ENCODE peak calls at places on chromosomes 7 and 10, in seven cellular contexts. B, S, Y, K, L, X and C are unnamed samples.

GRCh38 chr7:16889851-16890443 is 8.2 kb upstream of the AGR3 start:
- DNase-seq in B (no peak), S (no peak), Y (no peak), K (no peak), L (no peak), X (no peak), C (no peak)

GRCh38 chr10:49610735-49611165 is 640 bp downstream of the SLC18A3 start:
- DNase-seq in B (no peak), S (no peak), Y (no peak), K (no peak), L (no peak), X (no peak), C (no peak)

GRCh38 chr7:106840342-106840741 is 24.7 kb upstream of the PIK3CG start:
- DNase-seq in B (no peak), S (no peak), Y (no peak), K (peak), L (no peak), X (no peak), C (no peak)

GRCh38 chr7:121595949-121596692 is 200.0 kb upstream of the FAM3C start:
- DNase-seq in B (no peak), S (no peak), Y (no peak), K (no peak), L (no peak), X (no peak), C (no peak)

GRCh38 chr7:117350027-117350426 is 27.2 kb upstream of the WNT2 start:
- DNase-seq in B (no peak), S (no peak), Y (no peak), K (no peak), L (no peak), X (no peak), C (no peak)

GRCh38 chr7:157764946-157765537 is 428.2 kb downstream of the DNAJB6 start:
- DNase-seq in B (no peak), S (no peak), Y (no peak), K (no peak), L (no peak), X (no peak), C (no peak)

GRCh38 chr7:101120315-101120714 is 6.6 kb upstream of the SERPINE1 start:
- DNase-seq in B (no peak), S (no peak), Y (no peak), K (no peak), L (no peak), X (no peak), C (no peak)

GRCh38 chr10:67779455-67780205 is 58.4 kb downstream of the DNAJC12 start:
- DNase-seq in B (peak), S (no peak), Y (no peak), K (peak), L (peak), X (peak), C (peak)

GRCh38 chr7:85516675-85517074 is 329.8 kb upstream of the SEMA3D start:
- DNase-seq in B (no peak), S (no peak), Y (no peak), K (no peak), L (no peak), X (no peak), C (no peak)

GRCh38 chr10:125226823-125227222 is 66.5 kb upstream of the CTBP2 start:
- DNase-seq in B (no peak), S (no peak), Y (no peak), K (no peak), L (no peak), X (no peak), C (no peak)

GRCh38 chr7:111437736-111438135 is 124.6 kb downstream of the IMMP2L start:
- DNase-seq in B (no peak), S (no peak), Y (no peak), K (no peak), L (no peak), X (no peak), C (no peak)

GRCh38 chr10:43628956-43629355 is 19.7 kb downstream of the ZNF32 start:
- DNase-seq in B (no peak), S (no peak), Y (no peak), K (no peak), L (no peak), X (no peak), C (no peak)

GRCh38 chr7:50069613-50070012 is 23.4 kb downstream of the ZPBP start:
- DNase-seq in B (peak), S (no peak), Y (no peak), K (peak), L (peak), X (no peak), C (no peak)